ENCODE peak calls at places on chromosomes 1 and 21, in four cellular contexts. One of them, this sample, is unnamed.

GRCh38 chr1:67889466-67889865 is 56.2 kb upstream of the GNG12 start:
- DNase-seq in omental fat pad: no peak
- DNase-seq in WTC11: no peak
- DNase-seq in A549: no peak
- DNase-seq in this sample: no peak

GRCh38 chr1:53298163-53298685 is 29.6 kb downstream of the LRP8 start:
- DNase-seq in A549: no peak
- DNase-seq in WTC11: no peak
- DNase-seq in omental fat pad: no peak
- DNase-seq in this sample: no peak

GRCh38 chr1:28313710-28314510 is 14.9 kb upstream of the MED18 start:
- DNase-seq in omental fat pad: peak; percentile 37
- DNase-seq in A549: peak; percentile 47
- DNase-seq in WTC11: no peak
- DNase-seq in this sample: peak; percentile 71

GRCh38 chr21:31490471-31490870 is 146.4 kb upstream of the TIAM1 start:
- DNase-seq in WTC11: no peak
- DNase-seq in omental fat pad: no peak
- DNase-seq in A549: peak; percentile 10
- DNase-seq in this sample: no peak

GRCh38 chr21:39030127-39030884 is 152.9 kb downstream of the PSMG1 start:
- DNase-seq in omental fat pad: no peak
- DNase-seq in WTC11: peak; percentile 80
- DNase-seq in A549: no peak
- DNase-seq in this sample: no peak

GRCh38 chr21:45456836-45457160 is 51.8 kb downstream of the COL18A1 start:
- DNase-seq in omental fat pad: no peak
- DNase-seq in WTC11: no peak
- DNase-seq in A549: no peak
- DNase-seq in this sample: no peak

GRCh38 chr1:114274621-114275317 is 121.1 kb upstream of the SYT6 start:
- DNase-seq in omental fat pad: no peak
- DNase-seq in WTC11: no peak
- DNase-seq in A549: no peak
- DNase-seq in this sample: no peak

GRCh38 chr1:29565490-29565889 is 329.2 kb downstream of the PTPRU start:
- DNase-seq in omental fat pad: no peak
- DNase-seq in WTC11: no peak
- DNase-seq in A549: no peak
- DNase-seq in this sample: no peak

GRCh38 chr1:205064741-205065316 is 19.4 kb downstream of the TMEM81 start:
- DNase-seq in A549: no peak
- DNase-seq in WTC11: no peak
- DNase-seq in omental fat pad: no peak
- DNase-seq in this sample: no peak

GRCh38 chr21:37370152-37371040 is 3.8 kb downstream of the DYRK1A start:
- DNase-seq in omental fat pad: no peak
- DNase-seq in A549: no peak
- DNase-seq in WTC11: no peak
- DNase-seq in this sample: no peak